ENCODE peak calls at places on chromosomes 13 and 19, in five cellular contexts. B is IMR-90, P is K562, G is SK-N-SH, Q is GM12878. U is an unnamed sample.

GRCh38 chr19:14393303-14393702 is 12.1 kb downstream of the ADGRE5 start:
- DNase-seq in B (no peak), P (peak), G (no peak), Q (no peak), U (no peak)

GRCh38 chr19:16337809-16338469 is 13.3 kb downstream of the KLF2 start:
- DNase-seq in B (no peak), P (no peak), G (no peak), Q (no peak), U (no peak)

GRCh38 chr13:29402168-29402621 is 193.3 kb downstream of the SLC7A1 start:
- DNase-seq in B (peak), P (no peak), G (no peak), Q (no peak), U (no peak)

GRCh38 chr13:20127563-20128458 is 33.0 kb downstream of the GJA3 start:
- DNase-seq in B (peak), P (no peak), G (peak), Q (no peak), U (peak)

GRCh38 chr19:35533822-35534521 is 716 bp downstream of the GAPDHS start:
- DNase-seq in B (peak), P (no peak), G (no peak), Q (no peak), U (peak)

GRCh38 chr19:14476663-14477401 is 1.7 kb upstream of the PTGER1 start:
- DNase-seq in B (peak), P (peak), G (peak), Q (no peak), U (peak)

GRCh38 chr13:80082396-80083096 is 258.4 kb downstream of the SPRY2 start:
- DNase-seq in B (peak), P (no peak), G (no peak), Q (no peak), U (no peak)

GRCh38 chr13:27339299-27339698 is 68.7 kb downstream of the RASL11A start:
- DNase-seq in B (peak), P (peak), G (peak), Q (no peak), U (peak)

GRCh38 chr19:51026554-51026831 is at the start of gene KLK11:
- DNase-seq in B (no peak), P (no peak), G (no peak), Q (no peak), U (no peak)

DNA sequence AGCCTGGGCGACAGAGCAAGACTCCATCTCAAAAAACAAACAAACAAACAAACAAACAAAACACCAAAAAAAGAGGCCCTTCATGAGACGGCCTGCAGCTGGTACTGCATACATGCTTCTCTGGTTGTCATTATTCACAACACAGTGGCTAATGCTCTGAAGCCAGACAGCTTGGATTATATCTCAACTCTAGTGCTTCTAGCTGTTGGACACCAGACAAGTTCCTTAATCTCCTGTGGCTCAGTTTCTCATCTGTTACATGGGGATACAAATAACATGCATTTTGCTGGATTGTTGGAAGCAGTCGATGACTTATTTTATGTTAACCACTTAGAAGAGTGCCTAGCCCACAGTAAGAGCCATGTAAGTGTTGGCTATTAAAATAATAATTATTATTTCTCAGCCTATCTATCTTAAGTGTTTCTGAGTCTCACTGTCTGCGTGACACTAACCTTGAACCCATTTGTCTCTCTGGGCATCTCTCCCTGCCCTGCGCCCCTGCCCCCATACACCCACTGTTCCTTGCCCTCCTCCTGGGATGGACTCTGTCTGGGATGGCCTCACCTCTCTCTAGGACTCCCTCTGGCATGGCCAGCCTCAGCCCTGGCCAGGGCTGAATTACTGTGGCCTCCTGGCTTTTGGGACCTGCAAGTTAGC is 3.1 kb upstream of the JUNB start:
- DNase-seq in B (no peak), P (no peak), G (peak), Q (no peak), U (no peak)
- H3K27ac ChIP-seq in B (peak), P (peak), G (peak), Q (peak), U (peak)

DNA sequence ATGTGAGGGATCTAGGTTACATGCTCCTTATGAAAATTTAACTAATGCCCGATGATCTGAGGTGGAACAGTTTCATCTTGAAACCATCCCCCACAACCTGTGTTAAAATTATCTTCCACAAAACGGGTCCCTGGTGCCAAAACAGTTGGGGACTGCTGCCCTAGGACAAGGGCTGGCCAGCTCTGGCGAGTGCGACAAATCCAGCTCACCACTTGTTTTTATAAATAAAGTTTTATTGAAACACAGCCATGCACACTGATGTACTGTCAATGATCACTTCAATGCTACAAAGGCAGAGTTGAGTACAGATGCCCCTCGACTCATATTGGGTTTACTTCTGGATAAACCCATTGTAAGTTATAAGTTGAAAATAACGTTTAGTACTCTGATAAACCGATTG is 235.3 kb downstream of the ATP8A2 start:
- DNase-seq in B (no peak), P (no peak), G (no peak), Q (no peak), U (no peak)
- TF ChIP-seq RCOR1 in B (no peak), P (no peak), G (no peak), Q (no peak), U (no peak)

DNA sequence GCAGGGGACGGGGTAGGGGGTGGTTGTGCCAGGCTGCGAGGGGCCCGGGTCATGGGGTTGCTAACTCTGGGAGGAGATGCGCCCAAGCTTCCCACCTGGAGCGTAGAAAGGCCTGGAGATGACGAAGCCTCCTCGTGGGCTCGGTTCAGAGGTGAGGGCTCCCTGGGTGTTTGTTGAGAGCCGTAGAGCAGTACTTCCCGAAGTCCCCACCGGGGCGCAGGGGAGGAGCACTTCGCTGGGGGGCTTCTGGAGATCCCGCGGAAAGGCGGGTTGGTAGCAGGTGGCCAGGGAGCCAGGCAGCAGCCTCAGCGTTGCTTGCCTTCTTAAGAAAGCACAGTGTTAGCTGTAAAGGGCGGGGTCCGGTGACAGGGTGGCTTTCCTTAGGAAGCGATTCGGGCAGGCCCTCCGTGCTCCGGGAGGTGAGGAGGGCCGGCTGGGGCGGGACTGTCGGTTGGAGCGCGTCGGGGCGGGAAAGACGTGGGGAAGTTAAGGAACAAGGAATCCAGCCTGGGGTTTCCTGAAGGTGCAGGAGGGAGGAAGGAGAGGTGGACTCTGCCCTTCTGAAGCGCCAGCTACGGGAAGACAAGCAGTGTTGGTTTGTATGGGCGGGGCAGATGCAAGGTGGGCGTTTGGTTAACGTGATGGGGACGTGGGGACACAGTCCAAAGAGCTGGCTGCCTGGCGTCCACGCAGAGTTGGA is 3.3 kb downstream of the VSTM2B start:
- DNase-seq in B (no peak), P (no peak), G (no peak), Q (no peak), U (peak)
- H3K4me2 ChIP-seq in B (no peak), P (no peak), G (peak), Q (no peak), U (peak)

GRCh38 chr13:110773480-110773879 is 60.0 kb downstream of the ING1 start:
- DNase-seq in B (no peak), P (no peak), G (no peak), Q (no peak), U (no peak)

GRCh38 chr13:110771194-110771593 is 57.7 kb downstream of the ING1 start:
- DNase-seq in B (peak), P (no peak), G (no peak), Q (no peak), U (peak)

GRCh38 chr13:110770678-110771077 is 57.2 kb downstream of the ING1 start:
- DNase-seq in B (no peak), P (no peak), G (no peak), Q (no peak), U (no peak)

GRCh38 chr13:110774051-110774450 is 60.6 kb downstream of the ING1 start:
- DNase-seq in B (no peak), P (no peak), G (no peak), Q (no peak), U (no peak)

GRCh38 chr13:110772091-110772984 is 58.8 kb downstream of the ING1 start:
- DNase-seq in B (no peak), P (no peak), G (no peak), Q (no peak), U (no peak)
- H3K27ac ChIP-seq in B (no peak), P (no peak), G (no peak), Q (no peak), U (no peak)

DNA sequence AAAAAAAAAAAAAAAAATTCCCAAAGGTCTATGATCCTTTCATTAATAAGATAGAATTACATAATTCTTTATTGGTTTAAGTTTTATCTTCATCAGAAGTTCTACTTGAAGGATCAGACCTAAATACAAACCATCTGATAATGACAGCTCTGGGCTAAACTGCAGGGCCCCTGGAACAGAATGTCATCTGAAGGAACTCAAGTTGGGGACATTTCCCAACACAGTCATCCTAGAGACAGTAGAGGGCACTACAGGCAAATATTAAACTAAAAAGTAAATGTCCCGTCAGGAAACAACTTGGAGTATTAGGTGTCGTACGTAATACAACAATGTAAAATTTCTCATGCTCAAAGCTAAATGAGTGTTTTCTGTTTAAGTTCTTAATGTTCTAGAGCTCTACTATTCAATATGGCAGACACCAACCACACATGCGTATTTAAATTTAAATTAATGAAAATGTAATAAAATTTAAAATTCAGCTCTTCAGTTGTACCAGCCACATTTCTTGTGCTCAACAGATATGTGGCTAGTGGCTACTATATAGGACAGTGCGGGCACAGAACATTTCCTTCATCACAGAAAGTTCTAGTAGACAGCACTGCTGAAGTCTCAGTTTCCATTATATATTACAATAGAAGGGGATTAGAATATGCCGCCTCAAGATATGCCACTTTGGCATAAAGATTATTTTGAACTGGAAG is 21.8 kb upstream of the NAXD start:
- DNase-seq in B (peak), P (peak), G (peak), Q (no peak), U (peak)
- TF ChIP-seq RCOR1 in B (no peak), P (no peak), G (no peak), Q (no peak), U (no peak)

DNA sequence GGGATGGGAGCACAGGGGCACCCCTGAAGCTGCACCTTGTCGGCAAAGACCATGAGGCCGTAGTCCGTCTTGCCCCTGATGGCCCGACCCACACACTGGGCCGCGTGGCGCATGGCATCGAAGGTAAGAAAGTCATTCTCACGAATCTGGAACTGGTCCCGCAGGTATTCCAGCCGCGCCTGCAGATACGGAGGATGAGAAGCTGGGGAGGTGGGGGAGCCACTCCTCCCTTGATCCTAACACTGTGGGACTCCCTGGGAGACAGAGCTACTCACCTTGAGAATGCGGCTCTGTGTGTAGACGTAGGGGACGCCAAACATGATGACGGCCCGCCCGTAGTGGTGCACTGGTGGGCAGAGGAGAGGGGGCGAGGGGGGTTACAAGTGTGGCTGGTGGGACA is 11.9 kb downstream of the KLC3 start:
- DNase-seq in B (no peak), P (no peak), G (no peak), Q (no peak), U (no peak)
- H3K4me2 ChIP-seq in B (no peak), P (no peak), G (no peak), Q (no peak), U (no peak)

GRCh38 chr13:49311816-49312215 is 64.1 kb downstream of the CDADC1 start:
- DNase-seq in B (no peak), P (no peak), G (no peak), Q (no peak), U (no peak)

GRCh38 chr13:49307365-49307764 is 59.6 kb downstream of the CDADC1 start:
- DNase-seq in B (no peak), P (no peak), G (no peak), Q (no peak), U (no peak)

GRCh38 chr13:49308104-49308875 is 60.6 kb downstream of the CDADC1 start:
- DNase-seq in B (peak), P (no peak), G (no peak), Q (no peak), U (no peak)

GRCh38 chr13:49310251-49310650 is 62.5 kb downstream of the CDADC1 start:
- DNase-seq in B (no peak), P (no peak), G (no peak), Q (no peak), U (no peak)

DNA sequence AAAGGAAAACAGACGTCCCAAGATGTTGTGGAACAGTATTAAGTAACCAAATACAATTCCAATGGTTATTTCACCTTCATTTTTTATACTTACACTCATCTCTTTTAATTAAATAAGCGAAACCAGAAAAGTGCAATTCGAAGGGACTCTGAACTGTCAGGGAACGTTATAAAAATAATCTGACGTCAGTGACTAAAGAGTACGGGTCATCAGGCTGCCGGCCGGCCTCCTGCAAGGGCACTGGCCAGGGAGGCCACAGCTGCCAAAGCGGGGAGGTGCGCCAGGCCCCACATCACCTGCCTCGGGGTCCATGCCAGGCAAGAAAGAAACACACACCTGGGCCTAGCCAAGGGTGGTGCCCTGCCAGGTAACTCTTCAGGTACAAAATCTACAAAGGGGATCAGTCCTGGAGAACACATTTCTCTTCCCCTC is 61.3 kb downstream of the CDADC1 start:
- DNase-seq in B (peak), P (no peak), G (no peak), Q (no peak), U (no peak)
- H3K27ac ChIP-seq in B (peak), P (no peak), G (no peak), Q (no peak), U (no peak)